ENCODE peak calls at places on chromosome 20, in five cellular contexts. J, M, W, B and S are unnamed samples.

GRCh38 chr20:22925613-22925983 is 109.5 kb upstream of the SSTR4 start:
- DNase-seq in B (no peak), W (no peak), M (no peak), J (no peak), S (no peak)

GRCh38 chr20:63957004-63957689 is 931 bp upstream of the UCKL1 start:
- DNase-seq in M (no peak), W (peak), J (peak), B (peak), S (no peak)

GRCh38 chr20:13009682-13010406 is 1.1 kb downstream of the SPTLC3 start:
- DNase-seq in M (peak), W (peak), J (no peak), B (peak), S (peak)

GRCh38 chr20:16761305-16761829 is 13.2 kb downstream of the OTOR start:
- DNase-seq in J (peak), B (peak), M (peak), W (peak), S (peak)

GRCh38 chr20:15703171-15703911 is 869.9 kb downstream of the KIF16B start:
- DNase-seq in W (peak), M (no peak), J (no peak), B (no peak), S (no peak)

GRCh38 chr20:33793011-33793931 is 17.9 kb upstream of the CHMP4B start:
- DNase-seq in W (no peak), J (no peak), M (no peak), B (no peak), S (no peak)

GRCh38 chr20:33359399-33360261 is 41.7 kb downstream of the CDK5RAP1 start:
- DNase-seq in M (no peak), B (no peak), J (no peak), W (no peak), S (no peak)

GRCh38 chr20:13322198-13322597 is 101.1 kb downstream of the ISM1 start:
- DNase-seq in B (no peak), W (no peak), J (no peak), M (no peak), S (no peak)

GRCh38 chr20:36439040-36439730 is 102.1 kb upstream of the MYL9 start:
- DNase-seq in W (peak), M (no peak), J (peak), B (peak), S (no peak)

GRCh38 chr20:6122873-6123649 is at the start of gene FERMT1:
- DNase-seq in B (peak), J (peak), W (peak), M (no peak), S (peak)

GRCh38 chr20:56163806-56164205 is 84.7 kb upstream of the MC3R start:
- DNase-seq in W (no peak), M (no peak), J (no peak), B (no peak), S (no peak)

GRCh38 chr20:59646487-59646886 is 42.1 kb downstream of the PHACTR3 start:
- DNase-seq in W (no peak), B (no peak), M (no peak), J (no peak), S (no peak)

GRCh38 chr20:59645316-59645715 is 41.0 kb downstream of the PHACTR3 start:
- DNase-seq in B (no peak), W (no peak), M (no peak), J (no peak), S (no peak)

GRCh38 chr20:59644371-59644939 is 40.1 kb downstream of the PHACTR3 start:
- DNase-seq in B (no peak), W (no peak), M (no peak), J (no peak), S (no peak)

GRCh38 chr20:59647271-59647670 is 42.9 kb downstream of the PHACTR3 start:
- DNase-seq in B (no peak), J (no peak), W (no peak), M (no peak), S (no peak)

GRCh38 chr20:59645761-59646171 is 41.4 kb downstream of the PHACTR3 start:
- DNase-seq in M (no peak), J (no peak), B (no peak), W (no peak), S (no peak)
- TF ChIP-seq CTCF in M (no peak), J (no peak), B (no peak), W (peak), S (no peak)

DNA sequence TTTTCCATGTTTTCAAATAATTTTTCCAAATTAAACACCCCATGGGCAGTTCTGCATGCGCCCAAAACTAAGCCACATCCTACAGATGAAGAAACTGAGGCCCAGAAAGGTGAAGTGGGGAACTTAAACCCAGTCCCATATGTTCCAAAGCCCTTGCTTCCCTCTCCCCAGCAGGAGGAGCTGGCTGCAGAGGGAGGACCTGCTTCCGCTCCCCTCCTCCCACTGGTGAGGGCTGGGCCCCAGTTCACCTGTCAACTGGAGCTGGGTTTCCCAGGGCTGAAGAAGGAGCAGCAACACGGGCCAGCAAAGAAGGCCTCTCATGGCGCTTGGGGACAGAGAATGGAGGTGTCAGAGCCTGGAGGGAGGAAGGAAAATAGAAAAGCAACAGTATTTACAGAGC is 1.4 kb upstream of the RBPJL start:
- DNase-seq in J (peak), B (no peak), W (no peak), M (no peak), S (no peak)
- TF ChIP-seq CTCF in J (no peak), B (no peak), W (no peak), M (peak), S (no peak)

DNA sequence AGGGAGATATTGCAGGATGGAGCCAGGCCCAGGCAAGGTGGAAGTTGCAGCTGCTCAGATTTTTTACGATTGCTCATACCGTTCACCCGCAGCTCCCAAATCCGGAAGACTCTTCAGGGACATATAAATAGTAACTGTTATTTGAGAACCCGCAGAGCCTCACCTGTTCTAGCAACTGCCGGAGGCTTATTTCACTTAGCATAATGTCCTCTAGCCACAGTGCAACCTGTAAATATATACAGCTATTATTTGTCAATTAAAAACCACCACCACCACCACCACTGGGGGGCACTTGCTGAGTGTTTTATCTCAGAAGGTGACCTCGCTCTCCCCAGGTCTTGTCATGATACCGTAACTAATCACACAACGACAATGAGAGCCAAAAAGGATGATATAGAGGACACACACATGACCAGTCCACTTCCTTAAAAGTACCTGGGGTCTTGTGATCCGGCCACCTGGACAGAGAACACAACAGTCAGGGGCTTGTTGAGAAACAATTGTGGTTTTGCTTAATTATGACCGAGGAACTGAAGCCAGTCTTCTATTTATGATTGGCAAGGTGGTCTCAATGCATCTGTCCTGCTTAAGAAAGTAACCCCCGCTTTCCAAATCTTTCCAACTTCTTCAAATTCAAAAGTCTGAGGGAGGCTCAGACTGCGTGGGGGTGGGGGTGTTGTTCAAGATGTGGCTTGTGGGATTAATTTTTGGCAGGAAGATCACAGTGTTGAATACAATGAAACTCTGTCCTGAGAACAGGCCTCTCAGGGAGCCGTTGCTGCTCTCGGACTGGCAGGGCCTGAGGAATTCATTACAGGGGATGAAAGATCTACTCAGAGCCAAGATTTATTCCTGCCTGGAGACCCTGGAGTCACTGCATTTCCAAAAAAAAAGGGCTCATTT is 107.7 kb upstream of the PRND start:
- DNase-seq in W (no peak), M (no peak), B (peak), J (peak), S (no peak)
- TF ChIP-seq CTCF in W (peak), M (peak), B (no peak), J (peak), S (peak)

GRCh38 chr20:61875221-61875885 is 190.3 kb downstream of the TAF4 start:
- DNase-seq in B (no peak), J (peak), M (no peak), W (no peak), S (no peak)
- TF ChIP-seq CTCF in B (no peak), J (no peak), M (no peak), W (no peak), S (no peak)

DNA sequence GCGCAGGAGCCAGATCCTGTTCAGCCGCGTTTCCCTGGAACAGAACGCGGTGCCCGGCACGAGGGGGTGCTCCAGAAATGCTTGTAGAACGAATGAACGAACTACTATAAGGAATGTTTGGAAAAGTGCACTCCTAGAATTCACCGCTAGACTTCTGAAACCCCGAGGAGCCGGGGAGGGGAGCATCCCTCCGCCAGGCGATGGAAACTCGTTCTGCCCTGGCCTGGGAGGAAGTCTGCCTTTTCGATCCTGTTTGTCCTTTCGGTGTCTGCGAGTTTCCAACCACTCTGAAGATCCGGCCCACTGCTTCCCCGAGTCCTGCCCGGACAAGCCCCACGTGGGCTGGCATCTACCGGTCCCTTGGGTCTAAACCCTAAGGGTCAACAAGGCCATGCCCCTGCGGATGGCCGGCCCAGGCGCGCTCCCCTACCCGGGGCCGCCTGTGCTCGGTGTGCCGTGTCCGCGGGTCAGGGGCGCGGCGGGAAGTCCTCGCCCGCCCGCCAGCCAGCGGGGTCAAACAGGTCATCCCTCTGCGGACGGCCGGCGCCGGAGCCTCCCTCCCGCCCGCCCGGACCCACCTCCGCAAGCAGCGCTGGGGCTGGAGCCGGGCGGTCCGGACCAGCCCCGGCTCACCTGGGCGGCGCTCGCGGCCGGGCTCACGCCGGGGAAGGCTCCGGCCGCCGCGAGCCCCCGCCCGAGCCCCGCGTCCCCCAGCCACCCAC is 521 bp downstream of the SULF2 start:
- DNase-seq in J (peak), W (peak), M (no peak), B (peak), S (no peak)
- TF ChIP-seq CTCF in J (no peak), W (peak), M (peak), B (no peak), S (peak)